ENCODE peak calls at places on chromosomes 12 and 14, in four cellular contexts. M is cardiac muscle cell, N is upper lobe of right lung, I is stomach. H is an unnamed sample.

GRCh38 chr12:7832059-7832696 is 40.5 kb downstream of the SLC2A14 start:
- DNase-seq in N (no peak), I (no peak), M (peak; percentile 78), H (peak; percentile 41)

GRCh38 chr14:25090716-25091454 is 40.9 kb upstream of the STXBP6 start:
- DNase-seq in N (no peak), I (peak; percentile 48), M (peak; percentile 73), H (no peak)

GRCh38 chr12:111841236-111841749 is 735 bp upstream of the MAPKAPK5 start:
- DNase-seq in N (no peak), I (no peak), M (peak; percentile 14), H (no peak)

GRCh38 chr14:53354331-53354730 is 201.2 kb upstream of the DDHD1 start:
- DNase-seq in I (no peak), M (no peak), N (no peak), H (no peak)

GRCh38 chr14:22994762-22995275 is 12.5 kb upstream of the AJUBA start:
- DNase-seq in N (peak; percentile 72), M (peak; percentile 76), I (no peak), H (no peak)

GRCh38 chr14:87115234-87115633 is 877.7 kb downstream of the GALC start:
- DNase-seq in I (no peak), N (no peak), M (no peak), H (no peak)

GRCh38 chr12:32644455-32644854 is 34.6 kb upstream of the DNM1L start:
- DNase-seq in M (peak; percentile 73), I (no peak), N (no peak), H (no peak)

GRCh38 chr14:47040490-47040889 is 388.9 kb upstream of the RPL10L start:
- DNase-seq in M (no peak), N (no peak), I (no peak), H (no peak)

GRCh38 chr14:24903337-24903736 is 146.6 kb downstream of the STXBP6 start:
- DNase-seq in M (peak; percentile 62), I (no peak), N (no peak), H (no peak)

GRCh38 chr12:114685869-114686268 is 1.9 kb upstream of the TBX3 start:
- DNase-seq in I (no peak), M (no peak), N (no peak), H (no peak)

GRCh38 chr12:96250119-96250685 is 56.0 kb downstream of the ELK3 start:
- DNase-seq in I (no peak), N (no peak), M (no peak), H (peak; percentile 16)

GRCh38 chr14:54881235-54881760 is 21.3 kb downstream of the GCH1 start:
- DNase-seq in I (no peak), N (no peak), M (peak; percentile 82), H (peak; percentile 26)

DNA sequence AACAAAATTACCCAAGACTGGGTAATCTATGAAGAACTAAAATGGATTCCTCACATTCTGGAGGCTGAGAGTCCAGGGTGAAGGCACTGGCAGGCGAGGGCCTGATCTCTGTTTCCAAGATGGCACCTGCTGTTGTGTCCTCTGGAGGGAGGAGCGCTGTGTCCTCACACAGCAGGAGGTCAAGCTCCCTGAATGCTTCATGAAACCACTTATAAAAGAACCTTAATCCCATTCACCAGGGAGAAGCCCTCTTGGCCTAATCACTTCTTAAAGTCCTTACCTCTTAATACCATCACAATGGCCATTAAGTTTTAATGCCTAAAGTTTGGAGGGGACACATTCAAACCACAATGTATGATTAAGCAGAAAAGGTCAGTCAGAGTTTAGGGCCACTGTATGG is 172.4 kb downstream of the EMP1 start:
- DNase-seq in M (no peak), I (no peak), N (no peak), H (no peak)
- H3K4me1 ChIP-seq in M (peaks cover 2% of the 10 kb centered on the region), I (no peaks in the 10 kb centered on the region), N (peaks cover 4% of the 10 kb centered on the region), H (no peaks in the 10 kb centered on the region)

DNA sequence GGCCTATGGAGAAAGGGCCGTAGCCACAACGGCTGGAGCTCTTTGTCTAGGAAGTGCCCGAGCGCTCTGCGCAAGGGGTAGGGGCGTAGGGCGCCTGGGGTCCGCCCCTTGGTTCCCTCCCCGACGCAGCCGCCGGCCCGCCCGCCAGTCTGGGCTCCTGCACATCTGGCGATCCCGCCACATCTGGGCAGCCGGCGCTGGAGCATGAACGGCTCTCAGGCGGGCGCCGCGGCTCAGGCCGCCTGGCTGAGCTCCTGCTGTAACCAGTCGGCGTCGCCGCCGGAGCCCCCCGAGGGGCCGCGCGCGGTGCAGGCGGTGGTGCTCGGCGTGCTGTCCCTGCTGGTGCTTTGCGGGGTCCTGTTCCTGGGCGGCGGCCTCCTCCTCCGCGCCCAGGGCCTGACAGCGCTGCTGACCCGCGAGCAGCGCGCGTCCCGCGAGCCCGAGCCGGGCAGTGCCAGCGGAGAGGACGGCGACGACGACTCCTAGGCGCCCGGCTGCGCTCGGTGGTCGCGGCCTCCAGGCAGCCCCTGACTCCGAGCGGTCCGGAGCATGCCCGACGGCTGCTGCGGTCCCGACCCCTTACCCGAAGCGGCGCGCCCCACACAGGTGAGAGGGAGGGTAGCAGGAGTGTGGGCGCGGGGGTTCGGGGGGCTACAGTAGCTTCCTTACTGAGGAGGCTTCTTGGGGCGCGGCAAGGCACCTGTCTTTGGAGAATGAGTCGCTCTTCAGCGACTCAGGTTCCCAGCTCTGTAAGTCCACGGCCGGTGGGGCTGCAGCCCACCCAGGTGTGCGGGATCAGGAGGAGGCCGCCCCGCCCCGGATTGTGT is at the start of gene SMIM41:
- DNase-seq in N (peak; percentile 71), I (no peak), M (no peak), H (peak; percentile 20)
- H3K27ac ChIP-seq in N (peak within 1 kb of the TSS; percentile 83), I (peak within 1 kb of the TSS; percentile 80), M (no peak within 1 kb of the TSS), H (peak within 1 kb of the TSS; percentile 83)

DNA sequence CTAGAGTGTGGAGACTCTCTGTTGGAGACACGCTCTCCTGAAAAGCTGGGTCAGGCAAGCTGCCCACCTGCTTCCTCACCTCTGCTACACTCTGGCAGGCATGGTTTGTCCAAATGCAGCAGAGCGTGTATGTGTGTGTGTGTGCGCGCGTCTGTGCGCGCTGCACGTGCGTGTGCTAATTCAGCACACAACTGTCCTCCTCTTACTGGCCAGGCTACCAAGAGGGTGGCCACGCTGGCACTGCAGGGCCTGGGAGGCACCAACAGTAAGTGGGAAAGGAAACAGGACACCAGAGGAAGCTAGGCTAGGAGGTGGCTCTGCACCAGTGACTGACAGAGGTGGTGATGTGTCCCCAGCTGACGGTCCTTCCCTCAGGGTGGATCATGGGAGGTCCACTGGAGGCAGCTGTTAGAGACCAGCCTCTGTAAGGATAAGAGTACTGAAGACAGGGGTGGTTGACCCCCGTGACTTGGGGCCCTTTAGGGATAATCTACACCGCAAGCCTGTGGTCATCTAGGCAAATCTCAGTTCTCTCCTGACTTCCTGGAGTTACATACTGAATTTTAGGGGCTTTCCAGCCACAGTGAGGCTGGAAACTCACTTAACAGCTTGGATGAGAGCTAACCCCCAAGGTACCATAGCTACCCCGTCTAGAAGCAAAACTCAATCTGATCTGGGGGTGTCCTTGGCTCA is 15.6 kb upstream of the TFCP2 start:
- DNase-seq in N (no peak), I (no peak), M (no peak), H (no peak)
- H3K4me3 ChIP-seq in N (no peak overlapping the region), I (no peak overlapping the region), M (no peak overlapping the region), H (no peak overlapping the region)

GRCh38 chr14:69631509-69631908 is 20.1 kb downstream of the SUSD6 start:
- DNase-seq in I (no peak), N (no peak), M (no peak), H (no peak)
- H3K4me1 ChIP-seq in I (peaks cover 70% of the 10 kb centered on the region), N (peaks cover 84% of the 10 kb centered on the region), M (peaks cover 66% of the 10 kb centered on the region), H (peaks cover 85% of the 10 kb centered on the region)

GRCh38 chr12:3815096-3815766 is 58.0 kb downstream of the PARP11 start:
- DNase-seq in I (no peak), N (no peak), M (no peak), H (no peak)
- H3K27ac ChIP-seq in I (no peak overlapping the region), N (no peak overlapping the region), M (no peak overlapping the region), H (no peak overlapping the region)

DNA sequence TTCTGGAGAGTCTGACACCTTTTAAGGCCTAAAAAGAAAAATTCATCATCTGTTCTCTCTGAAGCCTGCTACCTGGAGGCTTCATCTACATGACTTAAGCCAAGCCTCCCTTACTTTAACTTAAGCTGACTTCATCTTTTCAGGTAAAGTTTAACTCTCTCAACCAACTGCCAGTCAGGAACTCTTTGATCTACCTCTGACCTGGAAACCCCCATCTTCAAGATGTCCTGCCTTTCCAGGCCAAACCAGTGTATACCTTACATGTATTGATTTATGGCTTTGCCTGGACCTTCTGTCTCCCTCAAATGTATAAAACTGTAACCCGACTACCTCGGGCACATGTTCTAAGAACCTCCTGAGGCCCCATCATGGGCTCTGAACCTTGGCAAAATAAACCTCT is 17.5 kb downstream of the GSTZ1 start:
- DNase-seq in I (no peak), N (no peak), M (no peak), H (no peak)
- H3K4me3 ChIP-seq in I (no peak overlapping the region), N (no peak overlapping the region), M (no peak overlapping the region), H (no peak overlapping the region)

GRCh38 chr12:57247041-57247440 is 3.9 kb downstream of the STAC3 start:
- DNase-seq in M (no peak), N (no peak), I (no peak), H (no peak)
- H3K4me1 ChIP-seq in M (peaks cover 13% of the 10 kb centered on the region), N (peaks cover 14% of the 10 kb centered on the region), I (peaks cover 19% of the 10 kb centered on the region), H (peaks cover 15% of the 10 kb centered on the region)

GRCh38 chr14:74630881-74631690 is 19.0 kb upstream of the LTBP2 start:
- DNase-seq in I (no peak), N (no peak), M (no peak), H (no peak)
- H3K27ac ChIP-seq in I (no peak overlapping the region), N (peak overlapping the region; percentile 61), M (no peak overlapping the region), H (no peak overlapping the region)

GRCh38 chr12:43556057-43556456 is 4.1 kb upstream of the ADAMTS20 start:
- DNase-seq in M (no peak), I (no peak), N (no peak), H (no peak)

GRCh38 chr12:43551971-43552559 is at the start of gene ADAMTS20:
- DNase-seq in I (no peak), M (peak; percentile 4), N (no peak), H (no peak)

GRCh38 chr12:43550831-43551270 is 1.2 kb downstream of the ADAMTS20 start:
- DNase-seq in M (no peak), N (no peak), I (no peak), H (no peak)

GRCh38 chr12:43551271-43551970 is 582 bp downstream of the ADAMTS20 start:
- DNase-seq in M (no peak), N (no peak), I (no peak), H (no peak)
- H3K4me3 ChIP-seq in M (peak overlapping the region; percentile 36), N (no peak overlapping the region), I (peak overlapping the region; percentile 25), H (no peak overlapping the region)

DNA sequence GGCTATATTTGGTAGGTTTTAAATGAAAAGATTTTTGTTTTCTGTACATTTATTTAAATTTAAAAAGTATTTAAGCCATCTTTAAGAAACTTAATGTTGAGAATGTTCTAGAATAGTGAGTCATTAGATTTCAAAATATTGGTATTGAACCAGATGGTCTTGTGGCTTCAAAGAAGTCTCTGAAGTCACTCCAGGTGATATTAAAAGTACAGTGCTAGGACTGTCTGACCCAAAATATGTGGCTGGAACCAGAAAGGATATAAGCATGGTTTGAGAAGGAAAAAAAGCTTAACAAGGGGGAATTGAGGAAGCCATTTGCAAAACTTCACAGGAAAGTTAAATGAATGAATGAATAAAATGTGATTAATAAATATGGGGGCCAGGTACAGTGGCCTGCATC is 28.7 kb upstream of the MDM2 start:
- DNase-seq in I (no peak), N (no peak), M (no peak), H (no peak)
- H3K4me1 ChIP-seq in I (no peaks in the 10 kb centered on the region), N (no peaks in the 10 kb centered on the region), M (peaks cover 13% of the 10 kb centered on the region), H (peaks cover under 1% of the 10 kb centered on the region)